ENCODE peak calls at places on chromosomes 13 and 19, in six cellular contexts. I is amygdala; G is NCI-H187; J is brain microvascular endothelial cell; M is stimulated activated CD4-positive, alpha-beta T cell treated with anti-CD3 and anti-CD28 coated beads, Interleukin-4, amount 100 ng/mL, for 48 hours; A is stromal cell of bone marrow. U is an unnamed sample.

GRCh38 chr13:29449726-29450125 is 145.8 kb downstream of the SLC7A1 start:
- DNase-seq in I (no peak), M (no peak), A (no peak), G (no peak), J (no peak), U (no peak)

GRCh38 chr13:78601886-78602560 is 1.3 kb downstream of the POU4F1 start:
- DNase-seq in J (no peak), G (no peak), M (no peak), I (no peak), A (no peak), U (no peak)

GRCh38 chr13:31119966-31120733 is 41.6 kb downstream of the HSPH1 start:
- DNase-seq in M (no peak), I (no peak), G (peak), A (no peak), J (no peak), U (no peak)

GRCh38 chr13:109182777-109183465 is 553.5 kb downstream of the MYO16 start:
- DNase-seq in M (no peak), I (no peak), J (peak), A (no peak), G (no peak), U (no peak)

GRCh38 chr13:111572956-111573355 is 252.5 kb downstream of the TEX29 start:
- DNase-seq in J (no peak), A (no peak), G (peak), I (no peak), M (no peak), U (no peak)

GRCh38 chr13:30676672-30677071 is 58.7 kb upstream of the ALOX5AP start:
- DNase-seq in M (no peak), I (no peak), A (no peak), G (no peak), J (no peak), U (no peak)

GRCh38 chr13:48828962-48829405 is 146.7 kb upstream of the FNDC3A start:
- DNase-seq in G (peak), M (no peak), J (no peak), A (no peak), I (no peak), U (no peak)

GRCh38 chr19:2478756-2479555 is 3.0 kb downstream of the GADD45B start:
- DNase-seq in G (no peak), J (peak), I (no peak), M (peak), A (no peak), U (peak)

GRCh38 chr19:1177322-1178114 is 3.5 kb upstream of the SBNO2 start:
- DNase-seq in G (no peak), I (no peak), J (peak), A (peak), M (no peak), U (peak)

GRCh38 chr13:66560189-66560588 is 669.9 kb downstream of the PCDH9 start:
- DNase-seq in A (no peak), G (no peak), J (no peak), I (no peak), M (no peak), U (no peak)